ENCODE peak calls at places on chromosomes 16 and 17, in four cellular contexts. One of them, this sample, is unnamed.

GRCh38 chr17:18862011-18862410 is 4.1 kb downstream of the PRPSAP2 start:
- DNase-seq in HepG2: no peak
- DNase-seq in A549: no peak
- DNase-seq in K562: no peak
- DNase-seq in this sample: no peak

GRCh38 chr17:19756551-19756950 is 8.5 kb upstream of the ALDH3A1 start:
- DNase-seq in HepG2: no peak
- DNase-seq in A549: no peak
- DNase-seq in K562: no peak
- DNase-seq in this sample: no peak

GRCh38 chr16:23362460-23363317 is 60.6 kb downstream of the SCNN1B start:
- DNase-seq in HepG2: no peak
- DNase-seq in A549: peak; percentile 76
- DNase-seq in K562: no peak
- DNase-seq in this sample: no peak

GRCh38 chr16:71338193-71338592 is 20.3 kb upstream of the CALB2 start:
- DNase-seq in HepG2: peak; percentile 78
- DNase-seq in A549: peak; percentile 64
- DNase-seq in K562: no peak
- DNase-seq in this sample: no peak

GRCh38 chr17:35587074-35587961 is at the start of gene AP2B1:
- DNase-seq in HepG2: peak; percentile 83
- DNase-seq in A549: peak; percentile 99
- DNase-seq in K562: peak; percentile 90
- DNase-seq in this sample: peak; percentile 96

GRCh38 chr17:7932949-7933348 is 943 bp downstream of the CNTROB start:
- DNase-seq in HepG2: peak; percentile 21
- DNase-seq in A549: peak; percentile 71
- DNase-seq in K562: peak; percentile 82
- DNase-seq in this sample: peak; percentile 61

GRCh38 chr16:12225282-12225681 is 248.7 kb downstream of the SNX29 start:
- DNase-seq in HepG2: no peak
- DNase-seq in A549: no peak
- DNase-seq in K562: no peak
- DNase-seq in this sample: no peak

GRCh38 chr17:79630120-79630519 is 19.3 kb upstream of the RBFOX3 start:
- DNase-seq in HepG2: no peak
- DNase-seq in A549: peak; percentile 54
- DNase-seq in K562: no peak
- DNase-seq in this sample: no peak

GRCh38 chr16:50653633-50654524 is 27.2 kb downstream of the SNX20 start:
- DNase-seq in HepG2: no peak
- DNase-seq in A549: no peak
- DNase-seq in K562: no peak
- DNase-seq in this sample: no peak

GRCh38 chr17:13786000-13786598 is 184.4 kb upstream of the HS3ST3A1 start:
- DNase-seq in HepG2: no peak
- DNase-seq in A549: no peak
- DNase-seq in K562: no peak
- DNase-seq in this sample: peak; percentile 76

GRCh38 chr17:27069842-27070508 is 223.9 kb upstream of the WSB1 start:
- DNase-seq in HepG2: no peak
- DNase-seq in A549: no peak
- DNase-seq in K562: no peak
- DNase-seq in this sample: no peak

GRCh38 chr17:57955183-57955952 is at the start of gene CUEDC1:
- DNase-seq in HepG2: no peak
- DNase-seq in A549: peak; percentile 69
- DNase-seq in K562: peak; percentile 82
- DNase-seq in this sample: peak; percentile 39

GRCh38 chr17:61303334-61304096 is 96.1 kb upstream of the TBX2 start:
- DNase-seq in HepG2: no peak
- DNase-seq in A549: no peak
- DNase-seq in K562: no peak
- DNase-seq in this sample: peak; percentile 81

GRCh38 chr17:39969375-39969774 is 6.6 kb downstream of the GSDMA start:
- DNase-seq in HepG2: no peak
- DNase-seq in A549: no peak
- DNase-seq in K562: no peak
- DNase-seq in this sample: no peak

GRCh38 chr17:4536259-4536741 is 18.9 kb downstream of the MYBBP1A start:
- DNase-seq in HepG2: no peak
- DNase-seq in A549: no peak
- DNase-seq in K562: peak; percentile 68
- DNase-seq in this sample: no peak

GRCh38 chr17:68458260-68459029 is 1.1 kb upstream of the WIPI1 start:
- DNase-seq in HepG2: no peak
- DNase-seq in A549: no peak
- DNase-seq in K562: no peak
- DNase-seq in this sample: no peak

GRCh38 chr17:59266748-59267147 is 46.4 kb downstream of the GDPD1 start:
- DNase-seq in HepG2: no peak
- DNase-seq in A549: no peak
- DNase-seq in K562: no peak
- DNase-seq in this sample: no peak

GRCh38 chr16:50267651-50268050 is 1.3 kb downstream of the ADCY7 start:
- DNase-seq in HepG2: no peak
- DNase-seq in A549: no peak
- DNase-seq in K562: no peak
- DNase-seq in this sample: no peak

GRCh38 chr17:36500745-36501225 is 14.3 kb downstream of the ZNHIT3 start:
- DNase-seq in HepG2: no peak
- DNase-seq in A549: no peak
- DNase-seq in K562: no peak
- DNase-seq in this sample: no peak

GRCh38 chr17:21373034-21373433 is 3.1 kb upstream of the KCNJ12 start:
- DNase-seq in HepG2: no peak
- DNase-seq in A549: no peak
- DNase-seq in K562: no peak
- DNase-seq in this sample: no peak

GRCh38 chr17:44235583-44235936 is 16.1 kb upstream of the UBTF start:
- DNase-seq in HepG2: no peak
- DNase-seq in A549: peak; percentile 59
- DNase-seq in K562: no peak
- DNase-seq in this sample: peak; percentile 73

GRCh38 chr16:25177831-25178688 is 38.7 kb upstream of the AQP8 start:
- DNase-seq in HepG2: peak; percentile 99
- DNase-seq in A549: no peak
- DNase-seq in K562: no peak
- DNase-seq in this sample: no peak

DNA sequence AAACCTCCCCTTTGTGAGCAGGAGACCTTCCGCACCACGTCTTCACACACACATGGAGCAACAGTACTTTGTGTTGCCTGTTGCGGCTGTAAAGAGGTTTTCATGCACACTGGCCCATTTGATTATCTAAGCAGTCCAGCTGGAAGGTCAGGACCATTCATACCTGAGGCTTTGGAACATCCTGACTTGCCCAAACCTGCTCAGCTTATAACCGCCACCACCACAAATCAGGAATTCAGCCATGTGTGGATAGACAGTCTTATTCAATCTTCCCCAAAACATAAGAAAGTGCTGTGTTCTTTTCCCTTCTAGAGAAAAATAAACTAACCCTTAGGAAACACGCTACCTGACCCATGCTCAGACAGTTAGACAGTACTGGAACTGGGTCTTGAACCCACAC is 81.6 kb upstream of the XYLT1 start:
- DNase-seq in HepG2: no peak
- DNase-seq in A549: no peak
- DNase-seq in K562: no peak
- DNase-seq in this sample: no peak
- TF ChIP-seq USF2 in HepG2: no peak
- TF ChIP-seq USF2 in A549: no peak
- TF ChIP-seq USF2 in K562: no peak
- TF ChIP-seq USF2 in this sample: no peak

GRCh38 chr16:31008154-31008950 is 2.1 kb downstream of the STX1B start:
- DNase-seq in HepG2: no peak
- DNase-seq in A549: no peak
- DNase-seq in K562: no peak
- DNase-seq in this sample: peak; percentile 91

GRCh38 chr16:31009894-31010293 is 544 bp downstream of the STX1B start:
- DNase-seq in HepG2: no peak
- DNase-seq in A549: no peak
- DNase-seq in K562: no peak
- DNase-seq in this sample: no peak

GRCh38 chr16:31009120-31009519 is 1.3 kb downstream of the STX1B start:
- DNase-seq in HepG2: no peak
- DNase-seq in A549: no peak
- DNase-seq in K562: no peak
- DNase-seq in this sample: no peak

GRCh38 chr16:31010943-31011342 is 505 bp upstream of the STX1B start:
- DNase-seq in HepG2: no peak
- DNase-seq in A549: no peak
- DNase-seq in K562: no peak
- DNase-seq in this sample: no peak

GRCh38 chr16:31010539-31010938 is at the start of gene STX1B:
- DNase-seq in HepG2: no peak
- DNase-seq in A549: no peak
- DNase-seq in K562: no peak
- DNase-seq in this sample: no peak
- TF ChIP-seq BHLHE40 in HepG2: no peak
- TF ChIP-seq BHLHE40 in A549: no peak
- TF ChIP-seq BHLHE40 in K562: no peak
- TF ChIP-seq BHLHE40 in this sample: no peak

DNA sequence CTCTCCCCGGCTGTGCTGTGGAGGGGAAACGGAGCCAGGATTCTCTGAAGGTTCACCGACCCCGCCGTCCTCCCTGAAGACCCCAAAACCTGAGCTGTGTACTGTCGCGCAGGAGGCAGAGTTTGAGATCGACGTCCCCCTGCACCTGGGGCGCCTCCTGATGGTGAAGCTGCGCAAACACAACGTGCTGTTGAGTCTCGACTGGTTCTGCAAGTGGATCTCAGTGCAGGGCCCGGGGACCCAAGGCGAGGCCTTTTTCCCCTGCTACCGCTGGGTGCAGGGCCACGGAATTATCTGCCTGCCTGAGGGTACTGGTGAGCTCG is 62.6 kb upstream of the TEKT1 start:
- DNase-seq in HepG2: no peak
- DNase-seq in A549: no peak
- DNase-seq in K562: no peak
- DNase-seq in this sample: no peak
- TF ChIP-seq SMC3 in HepG2: no peak
- TF ChIP-seq SMC3 in A549: no peak
- TF ChIP-seq SMC3 in K562: no peak
- TF ChIP-seq SMC3 in this sample: no peak

GRCh38 chr17:78422872-78423588 is 44.6 kb downstream of the PGS1 start:
- DNase-seq in HepG2: no peak
- DNase-seq in A549: no peak
- DNase-seq in K562: no peak
- DNase-seq in this sample: no peak

GRCh38 chr17:78422267-78422605 is 43.8 kb downstream of the PGS1 start:
- DNase-seq in HepG2: no peak
- DNase-seq in A549: no peak
- DNase-seq in K562: no peak
- DNase-seq in this sample: no peak

GRCh38 chr17:78419970-78420820 is 41.7 kb downstream of the PGS1 start:
- DNase-seq in HepG2: no peak
- DNase-seq in A549: no peak
- DNase-seq in K562: no peak
- DNase-seq in this sample: no peak

GRCh38 chr17:78421084-78421533 is 42.7 kb downstream of the PGS1 start:
- DNase-seq in HepG2: no peak
- DNase-seq in A549: no peak
- DNase-seq in K562: no peak
- DNase-seq in this sample: no peak

DNA sequence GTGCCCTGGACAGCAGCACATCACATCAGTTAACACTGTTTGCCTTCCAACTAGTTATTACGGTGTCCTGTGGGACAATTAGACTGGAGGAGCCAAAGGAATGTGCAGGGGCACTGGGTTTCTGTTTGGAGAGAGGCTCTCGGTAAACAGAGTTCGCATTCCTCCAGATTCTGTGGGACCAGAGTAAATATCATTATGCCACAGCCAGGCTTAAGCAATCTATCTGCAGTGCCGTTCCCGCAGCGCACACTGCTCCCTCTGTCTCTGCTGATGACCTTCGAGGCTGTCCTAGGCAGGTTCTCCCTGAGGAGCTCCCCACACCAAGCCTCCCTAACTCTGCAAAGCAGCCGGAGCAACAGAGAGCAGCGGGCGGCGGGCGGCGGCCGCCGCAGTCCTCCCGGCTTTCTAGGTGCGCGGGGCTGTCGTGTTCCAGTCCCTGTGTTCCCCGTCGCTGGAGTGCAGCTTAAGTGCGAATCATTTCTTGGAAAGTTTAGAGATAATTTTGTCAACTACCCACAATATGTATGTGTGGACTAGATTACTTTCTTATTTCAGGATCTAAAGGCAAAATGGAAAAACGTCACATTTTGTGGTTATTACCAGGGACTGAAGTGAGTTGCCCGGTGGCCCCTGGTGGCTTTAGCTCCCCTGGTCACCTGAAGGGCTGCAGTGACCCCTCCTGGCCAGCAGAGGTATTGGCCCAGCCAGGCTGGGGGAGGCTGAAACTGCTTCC is 43.3 kb downstream of the PGS1 start:
- DNase-seq in HepG2: peak; percentile 100
- DNase-seq in A549: peak; percentile 91
- DNase-seq in K562: peak; percentile 92
- DNase-seq in this sample: peak; percentile 65
- TF ChIP-seq USF2 in HepG2: no peak
- TF ChIP-seq USF2 in A549: no peak
- TF ChIP-seq USF2 in K562: no peak
- TF ChIP-seq USF2 in this sample: no peak

GRCh38 chr16:68436581-68436980 is 11.7 kb downstream of the SMPD3 start:
- DNase-seq in HepG2: no peak
- DNase-seq in A549: peak; percentile 55
- DNase-seq in K562: peak; percentile 27
- DNase-seq in this sample: no peak
- TF ChIP-seq BHLHE40 in HepG2: no peak
- TF ChIP-seq BHLHE40 in A549: no peak
- TF ChIP-seq BHLHE40 in K562: no peak
- TF ChIP-seq BHLHE40 in this sample: no peak

GRCh38 chr17:63454915-63455314 is 8.8 kb upstream of the CYB561 start:
- DNase-seq in HepG2: no peak
- DNase-seq in A549: no peak
- DNase-seq in K562: no peak
- DNase-seq in this sample: no peak

GRCh38 chr17:63464691-63465090 is 12.2 kb upstream of the ACE start:
- DNase-seq in HepG2: no peak
- DNase-seq in A549: no peak
- DNase-seq in K562: no peak
- DNase-seq in this sample: no peak

GRCh38 chr17:63455417-63455816 is 9.3 kb upstream of the CYB561 start:
- DNase-seq in HepG2: no peak
- DNase-seq in A549: peak; percentile 51
- DNase-seq in K562: no peak
- DNase-seq in this sample: no peak

GRCh38 chr17:63458478-63458877 is 12.4 kb upstream of the CYB561 start:
- DNase-seq in HepG2: no peak
- DNase-seq in A549: no peak
- DNase-seq in K562: no peak
- DNase-seq in this sample: no peak

GRCh38 chr17:63460018-63460417 is 13.9 kb upstream of the CYB561 start:
- DNase-seq in HepG2: no peak
- DNase-seq in A549: no peak
- DNase-seq in K562: no peak
- DNase-seq in this sample: no peak
- TF ChIP-seq SMC3 in HepG2: no peak
- TF ChIP-seq SMC3 in A549: no peak
- TF ChIP-seq SMC3 in K562: no peak
- TF ChIP-seq SMC3 in this sample: no peak